ENCODE peak calls at places on chromosomes 3 and 15, in six cellular contexts. A, L, J, S, M and C are unnamed samples.

GRCh38 chr3:66485291-66485968 is 15.4 kb downstream of the LRIG1 start:
- DNase-seq in J (no peak), A (no peak), M (no peak), L (no peak), S (no peak), C (no peak)

GRCh38 chr3:37892917-37893595 is 31.4 kb downstream of the CTDSPL start:
- DNase-seq in A (peak; percentile 85), L (no peak), S (no peak), J (peak; percentile 39), M (no peak), C (no peak)

GRCh38 chr3:72329354-72329753 is 518.9 kb downstream of the SHQ1 start:
- DNase-seq in M (no peak), A (no peak), J (no peak), S (no peak), L (no peak), C (no peak)

GRCh38 chr15:25770031-25770430 is 93.1 kb downstream of the ATP10A start:
- DNase-seq in A (no peak), L (no peak), J (no peak), S (no peak), M (no peak), C (no peak)

GRCh38 chr3:126704494-126705214 is 614 bp downstream of the CHCHD6 start:
- DNase-seq in M (peak; percentile 30), J (no peak), S (no peak), A (no peak), L (no peak), C (no peak)

GRCh38 chr15:66707310-66708160 is 5.5 kb downstream of the SMAD6 start:
- DNase-seq in L (no peak), J (no peak), S (no peak), A (peak; percentile 47), M (no peak), C (no peak)

GRCh38 chr15:90212221-90213079 is 11.3 kb downstream of the SEMA4B start:
- DNase-seq in S (no peak), A (no peak), J (no peak), M (no peak), L (no peak), C (no peak)

GRCh38 chr3:172346161-172346560 is 102.1 kb downstream of the GHSR start:
- DNase-seq in L (no peak), S (no peak), J (no peak), M (no peak), A (no peak), C (no peak)

GRCh38 chr3:140290105-140290504 is 355.1 kb downstream of the CLSTN2 start:
- DNase-seq in A (no peak), L (no peak), S (no peak), J (no peak), M (no peak), C (no peak)

GRCh38 chr3:134799393-134799792 is 4.3 kb downstream of the EPHB1 start:
- DNase-seq in J (no peak), M (no peak), L (peak; percentile 39), S (no peak), A (no peak), C (no peak)

GRCh38 chr3:9497821-9498565 is 55.6 kb downstream of the LHFPL4 start:
- DNase-seq in J (peak; percentile 61), M (no peak), S (no peak), A (no peak), L (no peak), C (no peak)

GRCh38 chr3:21750291-21750690 is 719 bp downstream of the ZNF385D start:
- DNase-seq in A (no peak), L (no peak), S (no peak), J (no peak), M (no peak), C (no peak)

GRCh38 chr3:13009132-13009945 is 63.9 kb downstream of the IQSEC1 start:
- DNase-seq in S (peak; percentile 89), A (no peak), L (no peak), M (peak; percentile 83), J (no peak), C (peak; percentile 45)

GRCh38 chr3:7275396-7275795 is 414.5 kb downstream of the GRM7 start:
- DNase-seq in M (no peak), L (no peak), S (no peak), J (no peak), A (no peak), C (peak; percentile 8)

GRCh38 chr15:61556037-61556648 is 327.0 kb upstream of the RORA start:
- DNase-seq in J (peak; percentile 48), M (no peak), A (peak; percentile 14), S (no peak), L (peak; percentile 20), C (no peak)

GRCh38 chr15:89912145-89912673 is 543 bp downstream of the ARPIN start:
- DNase-seq in L (no peak), M (no peak), A (no peak), J (no peak), S (no peak), C (no peak)

GRCh38 chr3:149299938-149300791 is 33.3 kb downstream of the TM4SF18 start:
- DNase-seq in J (peak; percentile 95), M (no peak), A (peak; percentile 94), L (peak; percentile 94), S (no peak), C (no peak)

GRCh38 chr15:91782221-91782620 is 71.3 kb upstream of the SLCO3A1 start:
- DNase-seq in M (no peak), S (peak; percentile 19), L (no peak), A (no peak), J (no peak), C (no peak)

GRCh38 chr3:104066658-104067057 is 1300.1 kb upstream of the ALCAM start:
- DNase-seq in L (no peak), S (no peak), J (peak; percentile 23), A (no peak), M (no peak), C (no peak)

GRCh38 chr3:133461291-133461690 is 61.4 kb downstream of the BFSP2 start:
- DNase-seq in S (no peak), M (no peak), A (peak; percentile 61), J (no peak), L (no peak), C (no peak)

GRCh38 chr3:71916747-71917369 is 131.9 kb upstream of the PROK2 start:
- DNase-seq in L (no peak), M (no peak), A (no peak), S (no peak), J (no peak), C (no peak)

GRCh38 chr15:51341366-51342248 is at the start of gene GLDN:
- DNase-seq in M (no peak), J (no peak), A (no peak), L (no peak), S (no peak), C (no peak)

GRCh38 chr3:184525337-184526157 is 36.0 kb upstream of the EPHB3 start:
- DNase-seq in M (peak; percentile 34), A (no peak), S (no peak), L (no peak), J (no peak), C (peak; percentile 41)

DNA sequence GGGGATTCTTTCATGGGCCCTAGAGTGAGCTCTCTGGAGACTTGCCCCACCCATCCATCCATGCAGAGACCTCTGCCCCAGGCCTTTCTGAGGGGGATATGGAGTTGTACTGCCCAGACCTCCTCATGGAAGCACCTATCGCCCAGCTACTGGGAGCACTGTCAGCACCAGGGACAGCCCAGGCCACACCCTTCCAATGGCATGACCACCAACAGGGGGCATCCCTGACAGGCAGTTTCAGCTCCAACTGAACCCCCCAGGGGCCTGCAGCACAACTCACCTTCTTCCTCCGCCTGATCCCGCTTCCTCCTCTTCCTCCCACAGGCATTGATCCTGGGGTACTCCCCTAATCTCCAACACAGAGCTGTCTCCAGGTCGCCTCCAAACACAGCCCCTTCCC is 21.8 kb downstream of the MRPS11 start:
- DNase-seq in J (no peak), S (no peak), M (no peak), L (no peak), A (no peak), C (no peak)
- TF ChIP-seq CTCF in J (no peak), S (no peak), M (no peak), L (no peak), A (peak; percentile 22), C (no peak)

GRCh38 chr3:53044371-53045106 is 1.3 kb downstream of the SFMBT1 start:
- DNase-seq in S (peak; percentile 36), M (peak; percentile 35), L (no peak), J (no peak), A (no peak), C (peak; percentile 55)

GRCh38 chr3:53043738-53044137 is 2.1 kb downstream of the SFMBT1 start:
- DNase-seq in L (no peak), J (no peak), A (no peak), M (no peak), S (no peak), C (no peak)

GRCh38 chr3:53045107-53045783 is 628 bp downstream of the SFMBT1 start:
- DNase-seq in J (no peak), S (peak; percentile 59), L (no peak), M (peak; percentile 42), A (no peak), C (peak; percentile 94)

GRCh38 chr3:53045784-53046170 is at the start of gene SFMBT1:
- DNase-seq in L (no peak), M (peak; percentile 74), A (no peak), J (no peak), S (peak; percentile 72), C (peak; percentile 96)

GRCh38 chr3:53046171-53047170 is 598 bp upstream of the SFMBT1 start:
- DNase-seq in A (no peak), J (no peak), M (peak; percentile 77), S (peak; percentile 82), L (no peak), C (peak; percentile 78)
- TF ChIP-seq CTCF in A (no peak), J (peak; percentile 61), M (peak; percentile 64), S (peak; percentile 67), L (peak; percentile 46), C (peak; percentile 40)

GRCh38 chr3:186787642-186788481 is 4.5 kb downstream of the EIF4A2 start:
- DNase-seq in L (no peak), A (no peak), S (no peak), J (no peak), M (no peak), C (no peak)

GRCh38 chr3:186789554-186790260 is 6.3 kb downstream of the EIF4A2 start:
- DNase-seq in L (no peak), S (no peak), A (no peak), J (no peak), M (no peak), C (no peak)

GRCh38 chr3:186788482-186789370 is 5.3 kb downstream of the EIF4A2 start:
- DNase-seq in S (no peak), M (no peak), L (no peak), A (no peak), J (no peak), C (no peak)

GRCh38 chr3:186786810-186787375 is 3.5 kb downstream of the EIF4A2 start:
- DNase-seq in J (no peak), M (no peak), A (no peak), L (no peak), S (peak; percentile 42), C (no peak)

GRCh38 chr3:186790261-186790981 is 7.0 kb downstream of the EIF4A2 start:
- DNase-seq in M (peak; percentile 21), J (no peak), L (no peak), A (peak; percentile 26), S (peak; percentile 54), C (no peak)
- TF ChIP-seq CTCF in M (no peak), J (no peak), L (peak; percentile 16), A (no peak), S (no peak), C (no peak)

DNA sequence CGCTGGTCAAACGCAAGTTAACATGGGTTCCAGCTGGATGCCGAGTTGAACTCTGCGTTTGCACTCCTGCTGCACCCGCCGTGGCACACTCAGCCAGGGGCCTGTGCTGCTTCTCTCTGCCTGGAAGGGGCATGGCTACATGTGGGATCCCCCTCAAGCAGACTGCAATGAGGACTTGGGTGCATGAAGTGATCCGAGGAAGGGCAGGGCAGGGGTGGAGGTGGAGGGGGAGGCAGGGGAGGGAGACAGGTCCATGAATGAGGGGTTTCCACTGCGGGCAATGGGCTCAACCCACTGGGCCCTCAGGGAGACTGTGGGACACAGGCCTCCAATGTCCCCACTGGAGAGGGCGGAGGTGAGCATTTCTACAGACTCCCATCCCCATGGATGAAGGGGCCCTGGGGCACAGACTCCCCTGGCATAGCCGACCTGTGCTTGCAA is 141.6 kb upstream of the MEF2A start:
- DNase-seq in S (no peak), M (no peak), J (no peak), L (no peak), A (no peak), C (no peak)
- TF ChIP-seq CTCF in S (no peak), M (no peak), J (no peak), L (no peak), A (no peak), C (no peak)